ENCODE peak calls at places on chromosomes 1 and 21, in ten cellular contexts. X is Panc1, S is transverse colon, R is cardiac muscle cell, K is DND-41, W is SK-N-SH, V is hepatocyte, Y is left ventricle myocardium inferior, E is heart left ventricle, J is lung. O is an unnamed sample.

GRCh38 chr1:203271962-203272632 is 33.2 kb upstream of the BTG2 start:
- DNase-seq in X (no peak), S (peak; percentile 55), R (no peak), K (no peak), W (no peak), V (peak; percentile 8), Y (no peak), E (no peak), J (no peak), O (peak; percentile 25)

GRCh38 chr1:244789276-244789580 is 46.2 kb upstream of the COX20 start:
- DNase-seq in X (no peak), S (no peak), R (no peak), K (no peak), W (no peak), V (no peak), Y (no peak), E (no peak), J (no peak), O (no peak)

GRCh38 chr1:83593073-83593472 is 405.9 kb downstream of the TTLL7 start:
- DNase-seq in X (no peak), S (no peak), R (no peak), K (no peak), W (no peak), V (no peak), Y (no peak), E (no peak), J (no peak), O (no peak)

GRCh38 chr1:38044224-38045215 is 2.1 kb downstream of the POU3F1 start:
- DNase-seq in X (no peak), S (no peak), R (no peak), K (no peak), W (no peak), V (no peak), Y (no peak), E (no peak), J (no peak), O (no peak)

GRCh38 chr1:45230537-45230936 is 24.1 kb upstream of the ZSWIM5 start:
- DNase-seq in X (no peak), S (peak; percentile 40), R (no peak), K (no peak), W (no peak), V (no peak), Y (no peak), E (no peak), J (no peak), O (peak; percentile 36)

GRCh38 chr1:37498872-37499617 is 15.5 kb downstream of the MEAF6 start:
- DNase-seq in X (no peak), S (peak; percentile 56), R (peak; percentile 38), K (no peak), W (peak; percentile 53), V (peak; percentile 10), Y (no peak), E (no peak), J (no peak), O (peak; percentile 53)

GRCh38 chr1:186643600-186643999 is 36.6 kb downstream of the PTGS2 start:
- DNase-seq in X (no peak), S (no peak), R (no peak), K (no peak), W (no peak), V (no peak), Y (no peak), E (no peak), J (no peak), O (no peak)

GRCh38 chr21:44454058-44454457 is 1.3 kb upstream of the LRRC3 start:
- DNase-seq in X (no peak), S (no peak), R (no peak), K (no peak), W (no peak), V (no peak), Y (no peak), E (no peak), J (no peak), O (no peak)

GRCh38 chr1:159884296-159884695 is 15.7 kb downstream of the CFAP45 start:
- DNase-seq in X (no peak), S (no peak), R (no peak), K (no peak), W (no peak), V (no peak), Y (no peak), E (no peak), J (no peak), O (no peak)

GRCh38 chr1:30342535-30343141 is 380.7 kb downstream of the MATN1 start:
- DNase-seq in X (no peak), S (no peak), R (peak; percentile 62), K (no peak), W (no peak), V (no peak), Y (no peak), E (no peak), J (no peak), O (no peak)

GRCh38 chr1:224730540-224730939 is 114.4 kb downstream of the CNIH3 start:
- DNase-seq in X (no peak), S (no peak), R (no peak), K (no peak), W (no peak), V (no peak), Y (no peak), E (no peak), J (no peak), O (no peak)

GRCh38 chr21:39774252-39774651 is 29.3 kb downstream of the IGSF5 start:
- DNase-seq in X (no peak), S (no peak), R (no peak), K (no peak), W (no peak), V (no peak), Y (no peak), E (no peak), J (no peak), O (no peak)

GRCh38 chr1:66764994-66765578 is 12.8 kb downstream of the DYNLT5 start:
- DNase-seq in X (peak; percentile 60), S (peak; percentile 30), R (peak; percentile 53), K (peak; percentile 58), W (peak; percentile 42), V (peak; percentile 66), Y (no peak), E (no peak), J (no peak), O (peak; percentile 59)

GRCh38 chr21:26389971-26390641 is 183.0 kb downstream of the CYYR1 start:
- DNase-seq in X (peak; percentile 89), S (no peak), R (peak; percentile 39), K (peak; percentile 38), W (no peak), V (no peak), Y (no peak), E (no peak), J (no peak), O (no peak)

GRCh38 chr1:218739426-218739825 is 394.3 kb downstream of the TGFB2 start:
- DNase-seq in X (no peak), S (peak; percentile 8), R (no peak), K (no peak), W (no peak), V (no peak), Y (peak; percentile 62), E (peak; percentile 67), J (no peak), O (peak; percentile 38)

DNA sequence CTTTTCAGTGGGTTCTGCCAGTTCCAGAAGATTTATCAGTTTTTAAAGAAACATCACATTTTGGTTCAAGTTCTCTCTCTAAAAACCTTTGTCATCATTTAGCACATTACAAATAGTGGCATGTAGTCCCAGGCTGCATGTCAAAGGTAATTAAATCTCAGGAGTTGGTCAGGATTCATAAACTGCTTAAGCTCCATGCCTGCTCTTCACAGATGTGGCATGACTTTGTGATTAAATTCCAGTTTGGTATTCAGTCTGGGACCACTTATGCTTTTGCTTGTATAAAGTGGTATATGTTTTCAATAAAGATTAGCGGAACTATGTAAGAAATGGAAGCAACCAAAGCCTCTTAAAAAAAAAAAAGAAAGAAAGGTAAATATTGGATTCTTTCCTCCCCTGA is 408.0 kb downstream of the DISC1 start:
- DNase-seq in X (no peak), S (no peak), R (no peak), K (no peak), W (no peak), V (no peak), Y (no peak), E (no peak), J (no peak), O (no peak)
- H3K4me3 ChIP-seq in X (no peak overlapping the region), S (no peak overlapping the region), R (no peak overlapping the region), K (no peak overlapping the region), W (no peak overlapping the region), V (no peak overlapping the region), Y (no peak overlapping the region), E (no peak overlapping the region), J (no peak overlapping the region), O (no peak overlapping the region)

GRCh38 chr1:230842801-230843200 is 25.5 kb downstream of the C1orf198 start:
- DNase-seq in X (no peak), S (no peak), R (no peak), K (no peak), W (no peak), V (no peak), Y (peak; percentile 68), E (peak; percentile 84), J (no peak), O (no peak)
- H3K36me3 ChIP-seq in X (no peaks in the 10 kb centered on the region), S (no peaks in the 10 kb centered on the region), R (peaks cover 11% of the 10 kb centered on the region), K (peaks cover 19% of the 10 kb centered on the region), W (peaks cover 43% of the 10 kb centered on the region), V (no peaks in the 10 kb centered on the region), Y (peaks cover 58% of the 10 kb centered on the region), E (peaks cover 58% of the 10 kb centered on the region), J (peaks cover 12% of the 10 kb centered on the region), O (no peaks in the 10 kb centered on the region)

GRCh38 chr1:42973799-42974198 is 15.1 kb upstream of the SLC2A1 start:
- DNase-seq in X (no peak), S (no peak), R (no peak), K (no peak), W (no peak), V (no peak), Y (no peak), E (no peak), J (no peak), O (no peak)

GRCh38 chr1:42973304-42973703 is 14.6 kb upstream of the SLC2A1 start:
- DNase-seq in X (no peak), S (peak; percentile 60), R (no peak), K (no peak), W (no peak), V (peak; percentile 71), Y (peak; percentile 36), E (peak; percentile 74), J (no peak), O (no peak)

GRCh38 chr1:42970143-42970542 is 11.5 kb upstream of the SLC2A1 start:
- DNase-seq in X (no peak), S (no peak), R (no peak), K (no peak), W (no peak), V (no peak), Y (no peak), E (no peak), J (no peak), O (no peak)

GRCh38 chr1:42975038-42975437 is 16.4 kb upstream of the SLC2A1 start:
- DNase-seq in X (no peak), S (no peak), R (no peak), K (no peak), W (no peak), V (no peak), Y (no peak), E (no peak), J (no peak), O (no peak)

GRCh38 chr1:42971848-42972291 is 13.2 kb upstream of the SLC2A1 start:
- DNase-seq in X (no peak), S (peak; percentile 76), R (no peak), K (no peak), W (no peak), V (peak; percentile 64), Y (no peak), E (no peak), J (no peak), O (peak; percentile 62)
- H3K27ac ChIP-seq in X (no peak overlapping the region), S (peak overlapping the region; percentile 61), R (no peak overlapping the region), K (no peak overlapping the region), W (no peak overlapping the region), V (no peak overlapping the region), Y (no peak overlapping the region), E (no peak overlapping the region), J (no peak overlapping the region), O (peak overlapping the region; percentile 11)

GRCh38 chr1:166489670-166490436 is 323.1 kb upstream of the FAM78B start:
- DNase-seq in X (peak; percentile 33), S (peak; percentile 22), R (no peak), K (peak; percentile 68), W (no peak), V (no peak), Y (no peak), E (no peak), J (peak; percentile 30), O (peak; percentile 20)
- H3K4me3 ChIP-seq in X (peak overlapping the region; percentile 47), S (peak overlapping the region; percentile 25), R (no peak overlapping the region), K (peak overlapping the region; percentile 49), W (peak overlapping the region; percentile 59), V (no peak overlapping the region), Y (peak overlapping the region; percentile 41), E (peak overlapping the region; percentile 34), J (no peak overlapping the region), O (peak overlapping the region; percentile 28)